ENCODE peak calls at places on chromosomes 2 and 18, in four cellular contexts. One of them, this sample, is unnamed.

GRCh38 chr18:38747153-38747552 is 1181.6 kb upstream of the CELF4 start:
- DNase-seq in GM12878: no peak
- DNase-seq in HepG2: no peak
- DNase-seq in K562: no peak
- DNase-seq in this sample: no peak

GRCh38 chr18:56021136-56021813 is 433.3 kb upstream of the TCF4 start:
- DNase-seq in GM12878: no peak
- DNase-seq in HepG2: no peak
- DNase-seq in K562: no peak
- DNase-seq in this sample: no peak

GRCh38 chr2:9258953-9259399 is 52.4 kb downstream of the ASAP2 start:
- DNase-seq in GM12878: no peak
- DNase-seq in HepG2: no peak
- DNase-seq in K562: no peak
- DNase-seq in this sample: no peak

GRCh38 chr2:232817756-232818155 is 41.4 kb upstream of the KCNJ13 start:
- DNase-seq in GM12878: no peak
- DNase-seq in HepG2: no peak
- DNase-seq in K562: no peak
- DNase-seq in this sample: no peak

GRCh38 chr2:241261628-241262027 is 53.8 kb downstream of the HDLBP start:
- DNase-seq in GM12878: no peak
- DNase-seq in HepG2: no peak
- DNase-seq in K562: no peak
- DNase-seq in this sample: no peak

GRCh38 chr18:58067611-58068010 is 23.6 kb downstream of the NEDD4L start:
- DNase-seq in GM12878: no peak
- DNase-seq in HepG2: no peak
- DNase-seq in K562: no peak
- DNase-seq in this sample: no peak

GRCh38 chr18:58616446-58616845 is 12.4 kb downstream of the ALPK2 start:
- DNase-seq in GM12878: no peak
- DNase-seq in HepG2: no peak
- DNase-seq in K562: no peak
- DNase-seq in this sample: no peak

GRCh38 chr2:142824756-142825155 is 52.7 kb upstream of the KYNU start:
- DNase-seq in GM12878: no peak
- DNase-seq in HepG2: no peak
- DNase-seq in K562: no peak
- DNase-seq in this sample: no peak

GRCh38 chr2:121150713-121151112 is 134.3 kb downstream of the TFCP2L1 start:
- DNase-seq in GM12878: no peak
- DNase-seq in HepG2: no peak
- DNase-seq in K562: no peak
- DNase-seq in this sample: no peak

GRCh38 chr18:64244571-64244970 is 95.7 kb upstream of the LINC00305 start:
- DNase-seq in GM12878: no peak
- DNase-seq in HepG2: no peak
- DNase-seq in K562: no peak
- DNase-seq in this sample: no peak

GRCh38 chr2:239930871-239931771 is 94.0 kb downstream of the NDUFA10 start:
- DNase-seq in GM12878: no peak
- DNase-seq in HepG2: no peak
- DNase-seq in K562: no peak
- DNase-seq in this sample: no peak

GRCh38 chr2:25979006-25979405 is 3.3 kb downstream of the KIF3C start:
- DNase-seq in GM12878: no peak
- DNase-seq in HepG2: no peak
- DNase-seq in K562: no peak
- DNase-seq in this sample: no peak

GRCh38 chr2:101179982-101180381 is 28.8 kb upstream of the TBC1D8 start:
- DNase-seq in GM12878: no peak
- DNase-seq in HepG2: no peak
- DNase-seq in K562: no peak
- DNase-seq in this sample: no peak

GRCh38 chr2:8303322-8303832 is 378.5 kb upstream of the ID2 start:
- DNase-seq in GM12878: peak; percentile 95
- DNase-seq in HepG2: no peak
- DNase-seq in K562: no peak
- DNase-seq in this sample: no peak

GRCh38 chr2:167825664-167826063 is 421.7 kb downstream of the STK39 start:
- DNase-seq in GM12878: no peak
- DNase-seq in HepG2: no peak
- DNase-seq in K562: no peak
- DNase-seq in this sample: no peak

GRCh38 chr2:241945803-241946202 is 76.3 kb downstream of the RTP5 start:
- DNase-seq in GM12878: no peak
- DNase-seq in HepG2: no peak
- DNase-seq in K562: no peak
- DNase-seq in this sample: no peak

GRCh38 chr2:6944546-6944945 is 27.3 kb downstream of the RNF144A start:
- DNase-seq in GM12878: no peak
- DNase-seq in HepG2: no peak
- DNase-seq in K562: no peak
- DNase-seq in this sample: no peak

GRCh38 chr2:84905181-84906107 is at the start of gene TMSB10:
- DNase-seq in GM12878: no peak
- DNase-seq in HepG2: peak; percentile 73
- DNase-seq in K562: peak; percentile 88
- DNase-seq in this sample: no peak

GRCh38 chr2:26772064-26773001 is 8.2 kb downstream of the SLC35F6 start:
- DNase-seq in GM12878: no peak
- DNase-seq in HepG2: peak; percentile 83
- DNase-seq in K562: peak; percentile 57
- DNase-seq in this sample: no peak

GRCh38 chr2:58268685-58269084 is 27.6 kb upstream of the FANCL start:
- DNase-seq in GM12878: no peak
- DNase-seq in HepG2: no peak
- DNase-seq in K562: no peak
- DNase-seq in this sample: no peak

GRCh38 chr2:39243469-39244123 is at the start of gene CDKL4:
- DNase-seq in GM12878: no peak
- DNase-seq in HepG2: no peak
- DNase-seq in K562: no peak
- DNase-seq in this sample: no peak

GRCh38 chr2:131520526-131520925 is 7.2 kb upstream of the CCDC74A start:
- DNase-seq in GM12878: no peak
- DNase-seq in HepG2: no peak
- DNase-seq in K562: peak; percentile 2
- DNase-seq in this sample: no peak

GRCh38 chr2:130391872-130392670 is 36.2 kb downstream of the PTPN18 start:
- DNase-seq in GM12878: no peak
- DNase-seq in HepG2: peak; percentile 34
- DNase-seq in K562: no peak
- DNase-seq in this sample: no peak

GRCh38 chr18:44824884-44825283 is 144.2 kb downstream of the SETBP1 start:
- DNase-seq in GM12878: no peak
- DNase-seq in HepG2: no peak
- DNase-seq in K562: no peak
- DNase-seq in this sample: no peak

GRCh38 chr2:43068053-43068471 is 158.3 kb downstream of the ZFP36L2 start:
- DNase-seq in GM12878: no peak
- DNase-seq in HepG2: no peak
- DNase-seq in K562: no peak
- DNase-seq in this sample: no peak

GRCh38 chr2:180591947-180592346 is 388.5 kb upstream of the UBE2E3 start:
- DNase-seq in GM12878: no peak
- DNase-seq in HepG2: no peak
- DNase-seq in K562: no peak
- DNase-seq in this sample: no peak

GRCh38 chr2:177272765-177273164 is 8.2 kb upstream of the NFE2L2 start:
- DNase-seq in GM12878: no peak
- DNase-seq in HepG2: no peak
- DNase-seq in K562: no peak
- DNase-seq in this sample: no peak

GRCh38 chr2:176002684-176003225 is 688 bp upstream of the LNPK start:
- DNase-seq in GM12878: no peak
- DNase-seq in HepG2: peak; percentile 21
- DNase-seq in K562: peak; percentile 51
- DNase-seq in this sample: no peak

GRCh38 chr2:219632758-219633101 is 5.3 kb downstream of the SLC4A3 start:
- DNase-seq in GM12878: no peak
- DNase-seq in HepG2: no peak
- DNase-seq in K562: no peak
- DNase-seq in this sample: no peak

GRCh38 chr2:27891820-27892105 is 1.2 kb downstream of the BABAM2 start:
- DNase-seq in GM12878: no peak
- DNase-seq in HepG2: peak; percentile 16
- DNase-seq in K562: peak; percentile 11
- DNase-seq in this sample: no peak

GRCh38 chr2:175574069-175574468 is 392.6 kb upstream of the ATP5MC3 start:
- DNase-seq in GM12878: no peak
- DNase-seq in HepG2: no peak
- DNase-seq in K562: no peak
- DNase-seq in this sample: no peak

GRCh38 chr2:197108758-197109157 is 182.3 kb upstream of the PGAP1 start:
- DNase-seq in GM12878: no peak
- DNase-seq in HepG2: no peak
- DNase-seq in K562: no peak
- DNase-seq in this sample: no peak

GRCh38 chr2:13676269-13676668 is 956.2 kb upstream of the LRATD1 start:
- DNase-seq in GM12878: no peak
- DNase-seq in HepG2: no peak
- DNase-seq in K562: no peak
- DNase-seq in this sample: no peak

GRCh38 chr18:79947881-79948610 is 3.4 kb downstream of the SLC66A2 start:
- DNase-seq in GM12878: no peak
- DNase-seq in HepG2: peak; percentile 63
- DNase-seq in K562: no peak
- DNase-seq in this sample: no peak

GRCh38 chr2:27714053-27714452 is 50.4 kb downstream of the SLC4A1AP start:
- DNase-seq in GM12878: no peak
- DNase-seq in HepG2: no peak
- DNase-seq in K562: no peak
- DNase-seq in this sample: no peak

GRCh38 chr2:231397011-231397927 is 1.8 kb downstream of the B3GNT7 start:
- DNase-seq in GM12878: no peak
- DNase-seq in HepG2: no peak
- DNase-seq in K562: no peak
- DNase-seq in this sample: no peak
- H3K4me3 ChIP-seq in GM12878: peak overlapping the region; percentile 79
- H3K4me3 ChIP-seq in HepG2: no peak overlapping the region
- H3K4me3 ChIP-seq in K562: no peak overlapping the region
- H3K4me3 ChIP-seq in this sample: peak overlapping the region; percentile 52

DNA sequence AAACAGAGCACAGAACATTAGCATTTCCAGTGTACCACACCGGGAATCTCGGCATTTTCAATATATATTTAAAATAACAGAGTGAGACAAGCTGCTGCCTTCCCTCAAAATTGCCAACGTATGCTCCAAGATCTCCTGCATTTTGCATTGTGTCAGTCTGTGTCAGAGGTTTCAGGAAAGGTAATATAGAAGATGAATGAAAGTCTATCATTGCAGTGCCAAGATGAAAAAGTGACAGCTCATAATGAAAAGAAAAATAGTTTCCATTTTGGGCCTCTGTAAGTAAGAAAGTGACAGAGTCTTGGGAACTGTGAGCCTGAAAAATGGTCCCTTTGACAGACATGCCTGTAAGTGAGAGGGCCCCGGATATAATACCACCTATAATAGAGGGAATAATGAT is 297.8 kb upstream of the PIK3C3 start:
- DNase-seq in GM12878: no peak
- DNase-seq in HepG2: no peak
- DNase-seq in K562: no peak
- DNase-seq in this sample: no peak
- TF ChIP-seq REST in GM12878: no peak
- TF ChIP-seq REST in HepG2: no peak
- TF ChIP-seq REST in K562: no peak
- TF ChIP-seq REST in this sample: no peak

GRCh38 chr2:189681903-189682302 is 7.4 kb downstream of the ANKAR start:
- DNase-seq in GM12878: no peak
- DNase-seq in HepG2: no peak
- DNase-seq in K562: no peak
- DNase-seq in this sample: no peak

GRCh38 chr2:189681203-189681602 is 6.7 kb downstream of the ANKAR start:
- DNase-seq in GM12878: no peak
- DNase-seq in HepG2: no peak
- DNase-seq in K562: no peak
- DNase-seq in this sample: no peak

GRCh38 chr2:189683348-189683747 is 8.9 kb downstream of the ANKAR start:
- DNase-seq in GM12878: no peak
- DNase-seq in HepG2: no peak
- DNase-seq in K562: no peak
- DNase-seq in this sample: peak; percentile 40

DNA sequence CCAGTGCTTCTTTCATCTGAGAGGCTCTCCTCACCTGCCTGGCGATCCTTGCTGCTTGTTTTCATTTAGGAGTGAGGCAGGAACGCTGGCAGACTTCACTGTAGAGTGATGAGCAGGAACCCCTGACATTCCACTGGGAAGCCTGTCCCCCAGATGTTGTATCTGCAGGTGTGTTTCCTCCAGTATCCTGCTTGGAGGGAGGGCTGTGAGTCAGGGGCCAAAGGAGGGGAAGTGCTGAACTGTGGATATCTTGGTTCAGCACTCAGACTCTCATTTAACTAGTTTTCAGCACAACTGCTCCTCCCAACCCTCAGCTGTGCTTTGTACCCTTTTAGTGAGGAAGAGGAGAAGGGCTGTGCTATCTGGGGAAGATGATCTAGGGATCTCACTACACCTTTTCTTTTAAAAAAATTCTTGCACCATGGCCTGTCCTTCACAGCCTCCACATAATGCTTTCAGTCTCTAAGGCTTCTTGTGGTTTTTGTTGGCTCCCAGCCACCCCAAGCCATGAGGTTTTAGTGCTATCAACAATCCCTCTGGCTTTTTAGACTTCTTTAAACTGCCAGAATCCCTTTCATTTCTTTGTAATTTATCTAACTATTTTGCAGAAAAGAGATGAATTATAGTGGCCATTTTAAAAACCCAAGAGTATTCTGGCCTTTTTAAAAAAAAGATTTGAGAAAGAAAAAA is 11.2 kb downstream of the ANKAR start:
- DNase-seq in GM12878: no peak
- DNase-seq in HepG2: no peak
- DNase-seq in K562: no peak
- DNase-seq in this sample: no peak
- TF ChIP-seq SRF in GM12878: no peak
- TF ChIP-seq SRF in HepG2: no peak
- TF ChIP-seq SRF in K562: no peak
- TF ChIP-seq SRF in this sample: no peak

DNA sequence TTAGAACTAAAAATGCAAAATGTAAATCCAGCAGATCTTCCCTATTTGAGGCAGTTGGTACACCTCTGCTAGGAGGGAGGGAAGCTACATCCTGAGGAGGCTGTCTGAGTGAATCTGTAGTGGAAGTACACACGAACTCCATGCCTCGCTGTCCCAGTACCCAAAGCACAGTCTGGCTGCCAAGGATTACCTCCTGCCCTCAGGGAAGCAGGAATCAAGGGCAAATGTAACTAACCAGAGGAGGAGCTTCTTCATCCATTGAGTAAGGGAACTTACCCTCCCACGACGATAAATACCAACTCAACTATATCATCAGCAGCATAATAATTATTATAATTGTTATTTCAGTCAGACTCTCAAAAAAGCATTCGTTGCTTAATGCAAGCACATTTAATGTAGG is 2.1 kb downstream of the DHRS9 start:
- DNase-seq in GM12878: no peak
- DNase-seq in HepG2: no peak
- DNase-seq in K562: no peak
- DNase-seq in this sample: no peak
- H3K4me3 ChIP-seq in GM12878: no peak overlapping the region
- H3K4me3 ChIP-seq in HepG2: no peak overlapping the region
- H3K4me3 ChIP-seq in K562: no peak overlapping the region
- H3K4me3 ChIP-seq in this sample: no peak overlapping the region